ENCODE peak calls at places on chromosomes 3 and 15, in nine cellular contexts. F is stimulated activated CD8-positive, alpha-beta memory T cell treated with anti-CD3 and anti-CD28 coated beads, Interleukin-2, amount 100 ng/mL, for 48 hours; K is AG09309; G is sciatic nerve; M is stimulated activated CD4-positive, alpha-beta T cell treated with anti-CD3 and anti-CD28 coated beads, TNF-alpha, amount 100 ng/mL, for 4 hours; R is left cardiac atrium; N is transverse colon; S is GM12891; P is amniotic stem cell. X is an unnamed sample.

GRCh38 chr3:169699536-169700050 is 36.1 kb upstream of the MECOM start:
- DNase-seq in F (no peak), K (no peak), G (peak), M (no peak), R (peak), N (no peak), S (no peak), P (no peak), X (no peak)

GRCh38 chr15:75606711-75607684 is 18.5 kb downstream of the SNUPN start:
- DNase-seq in F (no peak), K (no peak), G (no peak), M (no peak), R (no peak), N (peak), S (no peak), P (no peak), X (no peak)

GRCh38 chr3:70621451-70621850 is 309.0 kb upstream of the MDFIC2 start:
- DNase-seq in F (no peak), K (no peak), G (no peak), M (no peak), R (no peak), N (no peak), S (no peak), P (no peak), X (no peak)

GRCh38 chr3:140363801-140364200 is 314.1 kb upstream of the TRIM42 start:
- DNase-seq in F (no peak), K (no peak), G (no peak), M (no peak), R (peak), N (no peak), S (no peak), P (no peak), X (no peak)

GRCh38 chr3:17935217-17935616 is 192.8 kb upstream of the TBC1D5 start:
- DNase-seq in F (no peak), K (no peak), G (no peak), M (no peak), R (no peak), N (no peak), S (no peak), P (no peak), X (no peak)

GRCh38 chr3:66153961-66154923 is 66.6 kb upstream of the SLC25A26 start:
- DNase-seq in F (no peak), K (no peak), G (no peak), M (no peak), R (no peak), N (no peak), S (no peak), P (peak), X (no peak)

GRCh38 chr3:176328198-176328597 is 869.1 kb downstream of the TBL1XR1 start:
- DNase-seq in F (no peak), K (no peak), G (no peak), M (no peak), R (no peak), N (no peak), S (no peak), P (no peak), X (no peak)

GRCh38 chr3:47394140-47394855 is 13.5 kb downstream of the PTPN23 start:
- DNase-seq in F (no peak), K (no peak), G (no peak), M (no peak), R (no peak), N (no peak), S (no peak), P (no peak), X (no peak)

GRCh38 chr3:171850324-171850697 is 7.2 kb downstream of the TMEM212 start:
- DNase-seq in F (no peak), K (no peak), G (no peak), M (no peak), R (no peak), N (no peak), S (no peak), P (no peak), X (no peak)

GRCh38 chr15:71355268-71355667 is 240.0 kb downstream of the THSD4 start:
- DNase-seq in F (no peak), K (no peak), G (no peak), M (no peak), R (no peak), N (no peak), S (no peak), P (no peak), X (no peak)

GRCh38 chr15:41502787-41503668 is 9.4 kb downstream of the ITPKA start:
- DNase-seq in F (no peak), K (no peak), G (no peak), M (no peak), R (no peak), N (no peak), S (no peak), P (no peak), X (no peak)

GRCh38 chr3:197746214-197746613 is 3.5 kb upstream of the FYTTD1 start:
- DNase-seq in F (no peak), K (no peak), G (no peak), M (no peak), R (no peak), N (no peak), S (no peak), P (no peak), X (no peak)

GRCh38 chr3:20811631-20812030 is 625.6 kb upstream of the SGO1 start:
- DNase-seq in F (no peak), K (peak), G (no peak), M (no peak), R (no peak), N (no peak), S (no peak), P (no peak), X (no peak)